ENCODE peak calls at places on chromosomes 16 and 17, in four cellular contexts. E is naive thymus-derived CD4-positive, alpha-beta T cell; G is breast epithelium; I is stomach. H is an unnamed sample. For H3K4me1, the result is how much of the 10 kb centered on the place peaks cover.

GRCh38 chr17:83005639-83006038 is 73.8 kb upstream of the METRNL start:
- DNase-seq in E (no peak), G (no peak), I (no peak), H (no peak)

GRCh38 chr17:2386400-2387085 is 14.3 kb downstream of the MNT start:
- DNase-seq in E (no peak), G (no peak), I (peak), H (no peak)

GRCh38 chr17:67427410-67427809 is 50.3 kb downstream of the PITPNC1 start:
- DNase-seq in E (no peak), G (no peak), I (no peak), H (no peak)

GRCh38 chr16:85444879-85445778 is 168.0 kb upstream of the GSE1 start:
- DNase-seq in E (no peak), G (no peak), I (peak), H (no peak)

GRCh38 chr17:76139801-76140660 is 1.0 kb downstream of the FOXJ1 start:
- DNase-seq in E (peak), G (no peak), I (no peak), H (peak)

GRCh38 chr16:81624718-81625543 is 154.2 kb upstream of the PLCG2 start:
- DNase-seq in E (no peak), G (no peak), I (no peak), H (no peak)

GRCh38 chr17:53032861-53033271 is 789.9 kb upstream of the KIF2B start:
- DNase-seq in E (no peak), G (no peak), I (no peak), H (no peak)

GRCh38 chr16:25256821-25257503 is 683 bp downstream of the ZKSCAN2 start:
- DNase-seq in E (no peak), G (no peak), I (no peak), H (no peak)

GRCh38 chr17:17849147-17849820 is 12.5 kb upstream of the SREBF1 start:
- DNase-seq in E (peak), G (peak), I (peak), H (peak)

GRCh38 chr17:75250009-75250471 is 11.4 kb downstream of the GGA3 start:
- DNase-seq in E (peak), G (no peak), I (peak), H (peak)

GRCh38 chr17:49571283-49571682 is 4.4 kb upstream of the NXPH3 start:
- DNase-seq in E (no peak), G (no peak), I (no peak), H (no peak)

GRCh38 chr17:37399404-37399803 is 7.2 kb downstream of the ACACA start:
- DNase-seq in E (no peak), G (no peak), I (no peak), H (no peak)

GRCh38 chr17:29069526-29070041 is 26.6 kb downstream of the PIPOX start:
- DNase-seq in E (no peak), G (no peak), I (no peak), H (no peak)

GRCh38 chr17:79947351-79948031 is 88.2 kb downstream of the TBC1D16 start:
- DNase-seq in E (no peak), G (peak), I (no peak), H (no peak)

GRCh38 chr17:77370536-77370935 is 229.8 kb downstream of the SEC14L1 start:
- DNase-seq in E (no peak), G (no peak), I (no peak), H (no peak)

GRCh38 chr17:76714822-76715461 is 4.2 kb upstream of the MXRA7 start:
- DNase-seq in E (peak), G (no peak), I (peak), H (peak)

GRCh38 chr16:84478172-84478948 is 26.1 kb downstream of the MEAK7 start:
- DNase-seq in E (no peak), G (no peak), I (peak), H (no peak)

GRCh38 chr17:59451706-59452105 is 113.7 kb upstream of the DHX40 start:
- DNase-seq in E (no peak), G (no peak), I (no peak), H (no peak)

GRCh38 chr16:11964761-11965539 is at the start of gene TNFRSF17:
- DNase-seq in E (no peak), G (no peak), I (no peak), H (no peak)

GRCh38 chr16:49281843-49282642 is 405 bp upstream of the CBLN1 start:
- DNase-seq in E (no peak), G (peak), I (peak), H (no peak)

GRCh38 chr17:57939797-57940196 is 15.4 kb downstream of the CUEDC1 start:
- DNase-seq in E (no peak), G (no peak), I (no peak), H (no peak)

GRCh38 chr17:42018339-42018738 is 1.1 kb upstream of the DNAJC7 start:
- DNase-seq in E (no peak), G (no peak), I (no peak), H (no peak)

GRCh38 chr17:73439597-73439996 is 127.8 kb upstream of the CDC42EP4 start:
- DNase-seq in E (no peak), G (no peak), I (no peak), H (no peak)

GRCh38 chr16:11097782-11098167 is 153.4 kb downstream of the CLEC16A start:
- DNase-seq in E (no peak), G (no peak), I (no peak), H (no peak)

GRCh38 chr17:73998246-73999220 is 204.9 kb upstream of the RPL38 start:
- DNase-seq in E (peak), G (peak), I (peak), H (peak)

GRCh38 chr16:85535352-85536072 is 77.6 kb upstream of the GSE1 start:
- DNase-seq in E (no peak), G (no peak), I (peak), H (no peak)

GRCh38 chr16:81431554-81432353 is 12.9 kb upstream of the CMIP start:
- DNase-seq in E (no peak), G (no peak), I (no peak), H (no peak)

GRCh38 chr17:82300707-82301270 is 16.6 kb downstream of the CD7 start:
- DNase-seq in E (peak), G (peak), I (peak), H (peak)

GRCh38 chr17:8438441-8438840 is 2.8 kb downstream of the NDEL1 start:
- DNase-seq in E (no peak), G (no peak), I (no peak), H (peak)

GRCh38 chr16:59030923-59031485 is 296.9 kb upstream of the GOT2 start:
- DNase-seq in E (no peak), G (no peak), I (no peak), H (no peak)

GRCh38 chr17:4498461-4499397 is at the start of gene SPNS2:
- DNase-seq in E (peak), G (no peak), I (peak), H (peak)

GRCh38 chr17:4502466-4503154 is 3.9 kb downstream of the SPNS2 start:
- DNase-seq in E (no peak), G (no peak), I (no peak), H (no peak)

GRCh38 chr17:4501295-4501949 is 2.7 kb downstream of the SPNS2 start:
- DNase-seq in E (no peak), G (no peak), I (no peak), H (no peak)

GRCh38 chr17:4499431-4500187 is 928 bp downstream of the SPNS2 start:
- DNase-seq in E (peak), G (no peak), I (no peak), H (no peak)

GRCh38 chr17:4500188-4500565 is 1.5 kb downstream of the SPNS2 start:
- DNase-seq in E (no peak), G (no peak), I (no peak), H (no peak)
- H3K4me1 ChIP-seq in E (under half), G (under half), I (under half), H (under half)

GRCh38 chr16:67327774-67328173 is 1.2 kb downstream of the LRRC36 start:
- DNase-seq in E (no peak), G (no peak), I (no peak), H (no peak)

GRCh38 chr16:67329901-67330300 is 3.3 kb downstream of the LRRC36 start:
- DNase-seq in E (no peak), G (no peak), I (no peak), H (no peak)

GRCh38 chr16:67326115-67326471 is 448 bp downstream of the KCTD19 start:
- DNase-seq in E (no peak), G (no peak), I (no peak), H (no peak)

DNA sequence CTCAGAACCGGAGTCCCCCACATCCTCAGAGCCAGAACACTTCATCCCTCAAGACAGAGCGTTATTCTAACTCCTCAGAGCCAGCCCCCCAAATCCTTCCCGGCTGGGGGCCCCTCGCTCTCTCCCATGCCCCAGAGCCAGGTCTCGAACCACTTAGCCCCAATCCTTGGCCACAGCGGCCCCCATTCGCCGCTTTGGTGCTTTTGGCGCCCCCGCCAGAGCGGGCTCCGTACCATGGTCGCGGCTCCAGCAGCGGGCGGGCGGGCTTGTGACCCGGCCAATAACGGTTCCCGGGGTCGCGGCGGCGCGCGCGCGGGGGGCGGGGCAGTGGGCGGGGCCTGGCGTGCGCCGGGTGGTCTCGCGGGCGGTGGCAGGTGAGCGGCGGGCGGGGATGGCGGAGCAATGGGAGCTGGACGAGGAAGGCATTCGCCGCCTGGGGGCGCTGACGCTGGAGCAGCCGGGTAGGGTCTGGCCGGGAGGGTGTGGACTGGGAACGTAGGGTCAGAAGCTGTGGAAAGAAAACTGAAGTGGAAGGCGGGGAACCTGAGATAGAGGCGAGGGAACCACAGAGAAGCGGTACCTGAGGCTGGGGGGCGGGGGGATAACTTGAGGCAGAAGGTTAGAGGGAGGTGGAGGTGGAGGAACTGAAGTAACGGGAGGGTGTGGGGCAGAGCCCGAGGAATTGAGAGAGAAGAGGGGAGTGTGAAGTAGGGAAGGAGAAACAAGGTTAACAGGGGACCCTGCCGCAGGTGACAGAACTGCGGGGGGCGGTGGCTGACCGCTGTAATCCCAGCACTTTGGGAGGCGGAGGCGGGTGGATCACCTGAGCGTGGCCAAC is at the start of the genes KCTD19 and LRRC36:
- DNase-seq in E (peak), G (no peak), I (peak), H (peak)
- H3K4me3 ChIP-seq in E (peak), G (peak), I (peak), H (peak)

GRCh38 chr17:68435361-68435760 is 21.9 kb downstream of the WIPI1 start:
- DNase-seq in E (no peak), G (peak), I (no peak), H (no peak)

GRCh38 chr17:68433911-68434503 is 23.3 kb downstream of the WIPI1 start:
- DNase-seq in E (no peak), G (peak), I (no peak), H (no peak)

GRCh38 chr17:68437979-68438877 is 19.1 kb downstream of the WIPI1 start:
- DNase-seq in E (no peak), G (no peak), I (peak), H (peak)

GRCh38 chr17:68433211-68433610 is 24.1 kb downstream of the WIPI1 start:
- DNase-seq in E (no peak), G (peak), I (no peak), H (peak)

GRCh38 chr17:68435876-68436842 is 21.1 kb downstream of the WIPI1 start:
- DNase-seq in E (peak), G (peak), I (peak), H (peak)
- H3K4me1 ChIP-seq in E (under half), G (under half), I (under half), H (under half)

GRCh38 chr17:30812218-30813177 is 12.0 kb downstream of the CRLF3 start:
- DNase-seq in E (no peak), G (no peak), I (no peak), H (no peak)
- H3K4me3 ChIP-seq in E (peak), G (no peak), I (no peak), H (no peak)

DNA sequence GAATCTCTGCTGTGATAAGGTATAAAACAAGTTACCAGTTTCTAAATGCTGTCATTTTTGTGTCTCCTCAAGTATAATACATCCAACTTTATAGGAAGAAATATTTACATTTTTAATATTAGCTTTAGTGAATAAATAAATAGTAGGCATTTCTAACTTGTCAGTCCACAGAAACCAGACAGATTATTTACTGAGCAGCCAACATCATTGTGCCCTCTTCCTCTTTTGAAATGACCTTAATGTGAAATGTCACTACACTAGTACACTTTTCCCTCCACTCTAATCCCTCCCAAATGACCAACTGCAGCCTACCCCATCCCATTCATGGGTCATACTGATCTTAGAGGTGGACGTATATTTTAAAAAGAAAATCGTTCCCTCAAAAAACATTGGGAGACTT is 9.2 kb downstream of the STXBP4 start:
- DNase-seq in E (no peak), G (no peak), I (no peak), H (no peak)
- H3K4me1 ChIP-seq in E (under half), G (under half), I (under half), H (under half)

GRCh38 chr17:35028531-35029262 is 34.8 kb downstream of the RFFL start:
- DNase-seq in E (no peak), G (no peak), I (no peak), H (no peak)
- H3K4me3 ChIP-seq in E (no peak), G (no peak), I (no peak), H (no peak)

H was measured in CD8-positive, alpha-beta T cell.